ENCODE peak calls at places on chromosome 13, in six cellular contexts. B, G, E, O, C and R are unnamed samples.

GRCh38 chr13:112931028-112931934 is 37.7 kb upstream of the MCF2L start:
- DNase-seq in C (no peak), B (peak; percentile 16), G (peak; percentile 59), E (no peak), O (no peak), R (peak; percentile 73)

GRCh38 chr13:30752201-30752797 is 17.0 kb downstream of the ALOX5AP start:
- DNase-seq in G (no peak), B (no peak), E (no peak), O (no peak), C (peak; percentile 55), R (no peak)

GRCh38 chr13:30341815-30342570 is 34.6 kb upstream of the KATNAL1 start:
- DNase-seq in C (peak; percentile 92), O (peak; percentile 67), G (no peak), B (peak; percentile 85), E (no peak), R (no peak)

GRCh38 chr13:98584668-98585397 is 7.9 kb upstream of the STK24 start:
- DNase-seq in G (no peak), B (no peak), C (no peak), E (no peak), O (no peak), R (no peak)

GRCh38 chr13:26482451-26483197 is 74.9 kb upstream of the WASF3 start:
- DNase-seq in C (peak; percentile 65), E (peak; percentile 65), O (peak; percentile 74), B (no peak), G (peak; percentile 61), R (peak; percentile 72)

GRCh38 chr13:95512424-95512823 is 40.1 kb upstream of the CLDN10 start:
- DNase-seq in O (no peak), G (no peak), B (no peak), E (no peak), C (no peak), R (no peak)

GRCh38 chr13:45870232-45870631 is 18.7 kb upstream of the SIAH3 start:
- DNase-seq in G (no peak), E (no peak), C (no peak), O (no peak), B (no peak), R (no peak)

GRCh38 chr13:33126909-33127607 is 110.8 kb downstream of the KL start:
- DNase-seq in C (no peak), B (no peak), O (no peak), G (no peak), E (no peak), R (no peak)

GRCh38 chr13:92414851-92415250 is 811.8 kb upstream of the GPC6 start:
- DNase-seq in B (no peak), C (no peak), O (no peak), G (no peak), E (no peak), R (no peak)

GRCh38 chr13:44249439-44249838 is 124.2 kb upstream of the SERP2 start:
- DNase-seq in O (peak; percentile 36), G (no peak), E (no peak), C (no peak), B (peak; percentile 74), R (no peak)

GRCh38 chr13:59641758-59642157 is 522.0 kb downstream of the DIAPH3 start:
- DNase-seq in E (no peak), G (no peak), O (no peak), C (no peak), B (no peak), R (no peak)

GRCh38 chr13:114017028-114017630 is 43.3 kb upstream of the C13orf46 start:
- DNase-seq in E (no peak), G (no peak), B (no peak), O (no peak), C (no peak), R (peak; percentile 45)

GRCh38 chr13:98293570-98294142 is 116.6 kb upstream of the RNF113B start:
- DNase-seq in O (no peak), G (no peak), C (no peak), B (no peak), E (no peak), R (no peak)

GRCh38 chr13:32315255-32316029 is at the start of the genes BRCA2 and ZAR1L:
- DNase-seq in O (peak; percentile 84), B (peak; percentile 92), E (peak; percentile 66), G (peak; percentile 79), C (peak; percentile 96), R (peak; percentile 89)

GRCh38 chr13:35684432-35684831 is 207.9 kb upstream of the MAB21L1 start:
- DNase-seq in O (no peak), E (no peak), C (no peak), B (no peak), G (no peak), R (no peak)

GRCh38 chr13:43170497-43170896 is 147.1 kb downstream of the DNAJC15 start:
- DNase-seq in G (no peak), B (no peak), O (no peak), C (no peak), E (no peak), R (peak; percentile 35)

GRCh38 chr13:101218484-101218883 is 197.8 kb downstream of the NALCN start:
- DNase-seq in E (no peak), G (no peak), C (no peak), O (no peak), B (no peak), R (no peak)

GRCh38 chr13:101170306-101170705 is 246.0 kb downstream of the NALCN start:
- DNase-seq in O (no peak), G (no peak), B (no peak), E (no peak), C (no peak), R (no peak)

GRCh38 chr13:86741762-86742285 is 929.3 kb upstream of the SLITRK5 start:
- DNase-seq in G (no peak), E (no peak), B (no peak), C (no peak), O (no peak), R (no peak)

GRCh38 chr13:106595623-106596022 is 27.7 kb upstream of the ARGLU1 start:
- DNase-seq in C (no peak), B (peak; percentile 65), E (no peak), G (no peak), O (no peak), R (no peak)

GRCh38 chr13:74443623-74444022 is 309.4 kb upstream of the KLF12 start:
- DNase-seq in C (no peak), B (no peak), E (no peak), O (no peak), G (no peak), R (no peak)

GRCh38 chr13:84445776-84446175 is 563.5 kb upstream of the SLITRK1 start:
- DNase-seq in O (no peak), G (no peak), C (no peak), B (no peak), E (no peak), R (no peak)

GRCh38 chr13:35470671-35471465 is 5.6 kb downstream of the MAB21L1 start:
- DNase-seq in G (no peak), B (peak; percentile 71), O (no peak), E (peak; percentile 71), C (peak; percentile 46), R (peak; percentile 89)

GRCh38 chr13:94520001-94520400 is 40.5 kb upstream of the DCT start:
- DNase-seq in B (no peak), C (no peak), O (no peak), E (no peak), G (no peak), R (no peak)

GRCh38 chr13:40983725-40984669 is 35.1 kb downstream of the ELF1 start:
- DNase-seq in B (no peak), C (no peak), G (no peak), O (no peak), E (no peak), R (no peak)
- H3K4me1 ChIP-seq in B (peaks cover 6% of the 10 kb centered on the region), C (peaks cover 4% of the 10 kb centered on the region), G (peaks cover 53% of the 10 kb centered on the region), O (peaks cover 64% of the 10 kb centered on the region), E (no peaks in the 10 kb centered on the region), R (no peaks in the 10 kb centered on the region)

GRCh38 chr13:109998030-109998429 is 211.6 kb upstream of the IRS2 start:
- DNase-seq in B (no peak), C (no peak), E (no peak), G (no peak), O (no peak), R (no peak)

GRCh38 chr13:109999659-110000533 is 213.5 kb upstream of the IRS2 start:
- DNase-seq in G (no peak), B (no peak), C (no peak), O (no peak), E (no peak), R (peak; percentile 15)

GRCh38 chr13:110001622-110002275 is 215.4 kb upstream of the IRS2 start:
- DNase-seq in G (no peak), O (no peak), C (no peak), E (no peak), B (no peak), R (no peak)

GRCh38 chr13:109998808-109999528 is 212.6 kb upstream of the IRS2 start:
- DNase-seq in E (no peak), O (no peak), B (no peak), C (no peak), G (no peak), R (no peak)

GRCh38 chr13:110000534-110001345 is 214.4 kb upstream of the IRS2 start:
- DNase-seq in O (no peak), E (no peak), G (no peak), C (no peak), B (no peak), R (no peak)
- H3K4me1 ChIP-seq in O (no peaks in the 10 kb centered on the region), E (no peaks in the 10 kb centered on the region), G (no peaks in the 10 kb centered on the region), C (no peaks in the 10 kb centered on the region), B (no peaks in the 10 kb centered on the region), R (peaks cover 8% of the 10 kb centered on the region)

DNA sequence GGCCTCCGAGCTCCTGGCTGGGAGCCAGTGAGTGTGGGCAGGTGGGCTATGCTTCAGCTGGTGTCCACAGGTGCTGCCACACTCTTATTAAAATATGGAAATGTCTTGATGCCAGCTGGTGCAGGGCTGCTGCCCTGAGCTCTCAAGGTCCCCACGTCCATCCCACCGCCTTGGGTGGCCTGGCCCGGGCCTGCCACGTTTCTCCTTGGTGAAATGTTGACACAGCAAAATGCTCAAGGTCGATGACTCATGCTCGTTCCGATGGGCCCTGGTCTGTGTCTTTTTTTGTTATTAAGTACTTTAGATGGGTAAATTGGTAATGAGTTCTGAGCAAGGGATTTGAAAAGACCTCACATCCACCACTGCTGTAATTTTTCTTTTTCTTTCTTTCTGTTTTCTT is 524.7 kb downstream of the MYO16 start:
- DNase-seq in G (peak; percentile 3), O (no peak), C (no peak), E (no peak), B (peak; percentile 80), R (no peak)
- H3K4me1 ChIP-seq in G (no peaks in the 10 kb centered on the region), O (no peaks in the 10 kb centered on the region), C (peaks cover 3% of the 10 kb centered on the region), E (peaks cover 15% of the 10 kb centered on the region), B (peaks cover 12% of the 10 kb centered on the region), R (peaks cover 41% of the 10 kb centered on the region)

GRCh38 chr13:37811441-37811840 is 58.1 kb downstream of the TRPC4 start:
- DNase-seq in G (no peak), B (no peak), O (no peak), E (no peak), C (no peak), R (no peak)

DNA sequence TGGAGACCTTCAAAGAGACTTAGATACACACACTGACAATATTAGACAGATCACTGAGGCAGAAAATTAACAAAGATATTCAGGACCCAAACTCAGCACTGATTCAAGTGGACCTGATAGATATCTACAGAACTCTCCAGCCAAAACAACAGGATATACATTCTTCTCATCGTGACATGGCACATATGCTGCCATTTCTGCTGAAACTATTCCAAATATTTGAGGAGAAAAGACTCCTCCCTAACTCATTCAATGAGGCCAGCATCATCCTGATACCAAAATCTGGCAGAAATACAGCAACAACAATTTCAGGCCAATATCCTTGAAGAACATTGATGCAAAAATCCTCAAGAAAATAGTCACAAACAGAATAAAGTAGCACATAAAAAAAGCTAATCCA is 53.3 kb downstream of the TRPC4 start:
- DNase-seq in G (no peak), B (no peak), O (no peak), E (no peak), C (no peak), R (no peak)
- H3K4me1 ChIP-seq in G (no peaks in the 10 kb centered on the region), B (no peaks in the 10 kb centered on the region), O (no peaks in the 10 kb centered on the region), E (no peaks in the 10 kb centered on the region), C (no peaks in the 10 kb centered on the region), R (no peaks in the 10 kb centered on the region)